ENCODE peak calls at places on chromosomes 12 and 14, in four cellular contexts. I is pancreas, Y is lower lobe of right lung, Q is astrocyte. L is an unnamed sample.

GRCh38 chr12:131011165-131012079 is 57.7 kb downstream of the ADGRD1 start:
- DNase-seq in I (no peak), Y (peak), Q (no peak), L (no peak)

GRCh38 chr12:26612203-26612602 is 220.8 kb downstream of the ITPR2 start:
- DNase-seq in I (no peak), Y (no peak), Q (no peak), L (no peak)

GRCh38 chr12:56158926-56159461 is 835 bp downstream of the MYL6 start:
- DNase-seq in I (peak), Y (peak), Q (peak), L (no peak)

GRCh38 chr12:43856932-43857331 is 21.1 kb downstream of the TMEM117 start:
- DNase-seq in I (no peak), Y (no peak), Q (no peak), L (no peak)

GRCh38 chr14:101773378-101773777 is 11.9 kb downstream of the PPP2R5C start:
- DNase-seq in I (no peak), Y (no peak), Q (no peak), L (no peak)

GRCh38 chr14:71731096-71731495 is 201.1 kb upstream of the RGS6 start:
- DNase-seq in I (no peak), Y (no peak), Q (no peak), L (no peak)

GRCh38 chr14:92475037-92475436 is 38.5 kb upstream of the RIN3 start:
- DNase-seq in I (no peak), Y (no peak), Q (no peak), L (no peak)

GRCh38 chr12:62379026-62379722 is 87.5 kb upstream of the MON2 start:
- DNase-seq in I (no peak), Y (no peak), Q (peak), L (no peak)

GRCh38 chr12:66065146-66065545 is 65.4 kb downstream of the LLPH start:
- DNase-seq in I (no peak), Y (no peak), Q (no peak), L (no peak)

GRCh38 chr14:95784137-95784536 is 70.2 kb upstream of the TCL1A start:
- DNase-seq in I (peak), Y (no peak), Q (peak), L (no peak)

GRCh38 chr12:95633671-95634465 is 82.6 kb upstream of the USP44 start:
- DNase-seq in I (no peak), Y (no peak), Q (peak), L (no peak)

GRCh38 chr14:101820283-101820798 is 58.8 kb downstream of the PPP2R5C start:
- DNase-seq in I (no peak), Y (no peak), Q (no peak), L (no peak)

GRCh38 chr12:94157891-94158495 is 9.6 kb downstream of the PLXNC1 start:
- DNase-seq in I (no peak), Y (no peak), Q (no peak), L (no peak)

GRCh38 chr12:22121224-22121623 is 75.2 kb downstream of the CMAS start:
- DNase-seq in I (no peak), Y (no peak), Q (no peak), L (no peak)

GRCh38 chr14:36655963-36656768 is 5.5 kb upstream of the PAX9 start:
- DNase-seq in I (no peak), Y (no peak), Q (no peak), L (no peak)

GRCh38 chr12:47881826-47882427 is 22.9 kb downstream of the VDR start:
- DNase-seq in I (no peak), Y (no peak), Q (peak), L (no peak)

GRCh38 chr12:105931762-105932587 is 206.8 kb downstream of the NUAK1 start:
- DNase-seq in I (no peak), Y (no peak), Q (no peak), L (no peak)

GRCh38 chr12:18421840-18422239 is 160.5 kb downstream of the PIK3C2G start:
- DNase-seq in I (no peak), Y (no peak), Q (peak), L (no peak)

GRCh38 chr12:30219047-30219446 is 435.3 kb upstream of the TMTC1 start:
- DNase-seq in I (no peak), Y (no peak), Q (peak), L (no peak)

GRCh38 chr12:75437564-75437963 is 43.0 kb upstream of the GLIPR1 start:
- DNase-seq in I (no peak), Y (no peak), Q (peak), L (no peak)

GRCh38 chr12:42332301-42332894 is 6.4 kb downstream of the PPHLN1 start:
- DNase-seq in I (no peak), Y (no peak), Q (peak), L (no peak)

GRCh38 chr14:49512147-49512551 is 74.0 kb downstream of the RPS29 start:
- DNase-seq in I (no peak), Y (no peak), Q (peak), L (no peak)

GRCh38 chr12:110287986-110288385 is 6.9 kb downstream of the ATP2A2 start:
- DNase-seq in I (no peak), Y (no peak), Q (no peak), L (no peak)

GRCh38 chr12:62537544-62537943 is 70.9 kb downstream of the MON2 start:
- DNase-seq in I (no peak), Y (no peak), Q (peak), L (no peak)

GRCh38 chr14:21534576-21534975 is 8.4 kb upstream of the SALL2 start:
- DNase-seq in I (no peak), Y (no peak), Q (no peak), L (no peak)

GRCh38 chr14:49975286-49975685 is 82.4 kb downstream of the ARF6 start:
- DNase-seq in I (no peak), Y (no peak), Q (peak), L (no peak)

GRCh38 chr12:111757361-111758119 is 9.2 kb upstream of the ALDH2 start:
- DNase-seq in I (peak), Y (peak), Q (peak), L (peak)

GRCh38 chr12:93777249-93777648 is 100.1 kb downstream of the CRADD start:
- DNase-seq in I (no peak), Y (no peak), Q (peak), L (no peak)

GRCh38 chr14:32808574-32809098 is 130.0 kb upstream of the NPAS3 start:
- DNase-seq in I (peak), Y (no peak), Q (peak), L (no peak)

GRCh38 chr14:80215756-80216581 is 4.7 kb upstream of the DIO2 start:
- DNase-seq in I (no peak), Y (no peak), Q (peak), L (no peak)

GRCh38 chr14:59427653-59428578 is 37.3 kb downstream of the GPR135 start:
- DNase-seq in I (no peak), Y (no peak), Q (peak), L (no peak)

GRCh38 chr14:59424707-59425106 is 40.5 kb downstream of the GPR135 start:
- DNase-seq in I (no peak), Y (no peak), Q (no peak), L (no peak)

GRCh38 chr14:59425322-59425945 is 39.7 kb downstream of the GPR135 start:
- DNase-seq in I (no peak), Y (no peak), Q (no peak), L (no peak)

GRCh38 chr14:59428581-59429012 is 36.6 kb downstream of the GPR135 start:
- DNase-seq in I (no peak), Y (no peak), Q (peak), L (no peak)

DNA sequence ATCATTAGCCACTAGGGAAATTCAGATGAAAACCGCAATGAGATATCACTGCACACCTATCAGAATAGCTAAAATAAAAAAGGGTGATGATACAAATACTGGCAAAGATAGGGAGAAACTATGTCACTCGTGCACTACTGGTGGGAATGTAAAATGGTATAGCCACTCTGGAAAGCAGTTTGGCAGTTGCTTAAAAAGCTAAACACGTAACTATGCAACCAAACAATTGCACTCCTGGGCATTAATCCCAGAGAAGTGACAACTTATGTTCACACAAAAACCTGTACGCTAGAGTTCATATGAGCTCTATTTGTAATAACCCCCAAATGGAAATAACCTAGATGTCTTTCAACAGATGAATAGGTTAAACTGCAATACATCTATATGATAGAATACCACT is 35.4 kb downstream of the GPR135 start:
- DNase-seq in I (no peak), Y (no peak), Q (no peak), L (no peak)
- H3K27ac ChIP-seq in I (no peak), Y (no peak), Q (no peak), L (no peak)

GRCh38 chr14:61525293-61526011 is 169.9 kb upstream of the HIF1A start:
- DNase-seq in I (peak), Y (peak), Q (peak), L (peak)
- H3K27ac ChIP-seq in I (peak), Y (peak), Q (peak), L (peak)

GRCh38 chr14:53715390-53715730 is 241.3 kb downstream of the BMP4 start:
- DNase-seq in I (no peak), Y (no peak), Q (peak), L (no peak)
- H3K27ac ChIP-seq in I (no peak), Y (no peak), Q (no peak), L (no peak)

GRCh38 chr14:68164723-68165122 is 345.1 kb downstream of the RAD51B start:
- DNase-seq in I (no peak), Y (no peak), Q (no peak), L (no peak)

GRCh38 chr14:68168460-68169109 is 349.0 kb downstream of the RAD51B start:
- DNase-seq in I (no peak), Y (no peak), Q (no peak), L (no peak)

GRCh38 chr14:68167717-68168087 is 348.1 kb downstream of the RAD51B start:
- DNase-seq in I (no peak), Y (no peak), Q (no peak), L (no peak)

GRCh38 chr14:68165274-68165843 is 345.8 kb downstream of the RAD51B start:
- DNase-seq in I (no peak), Y (no peak), Q (no peak), L (no peak)

DNA sequence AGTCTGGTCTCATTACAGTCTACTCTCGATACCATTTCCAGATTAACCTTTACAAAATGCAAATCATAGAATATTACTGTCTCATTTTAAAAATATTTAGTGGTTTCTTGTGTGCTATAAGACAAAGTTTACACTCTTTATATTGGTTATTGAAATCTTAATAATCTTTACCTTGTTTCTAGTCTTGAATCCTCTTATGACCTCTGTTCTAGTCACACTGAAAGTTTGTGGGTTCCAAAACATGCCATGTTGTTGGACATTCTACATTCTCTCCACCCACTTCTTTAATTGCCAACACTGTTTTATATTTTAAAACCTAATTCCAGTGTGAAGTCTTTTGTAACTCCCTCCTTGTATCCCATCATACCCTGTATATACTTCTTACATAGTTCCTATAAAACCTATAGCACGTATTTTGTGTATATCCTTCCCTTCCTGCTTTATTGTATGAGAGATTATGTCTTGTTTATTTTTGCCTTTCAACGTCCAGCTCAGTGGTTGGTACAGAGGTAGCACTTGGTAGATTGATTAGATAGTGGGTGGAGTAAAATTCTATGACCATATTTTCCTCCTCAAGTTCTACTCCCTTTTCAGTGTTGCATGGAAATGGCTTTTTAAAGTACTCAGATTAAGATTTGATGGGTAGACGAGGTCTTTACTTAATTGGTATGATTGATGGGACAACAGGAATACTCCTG is 347.6 kb downstream of the RAD51B start:
- DNase-seq in I (no peak), Y (no peak), Q (no peak), L (no peak)
- H3K27ac ChIP-seq in I (no peak), Y (no peak), Q (no peak), L (no peak)

GRCh38 chr14:99447739-99448138 is 32.9 kb downstream of the SETD3 start:
- DNase-seq in I (no peak), Y (no peak), Q (no peak), L (no peak)
- H3K27ac ChIP-seq in I (no peak), Y (no peak), Q (no peak), L (no peak)

GRCh38 chr12:122661938-122662337 is 41.2 kb downstream of the HCAR2 start:
- DNase-seq in I (no peak), Y (no peak), Q (no peak), L (no peak)

GRCh38 chr12:122659579-122659978 is 43.6 kb downstream of the HCAR2 start:
- DNase-seq in I (peak), Y (no peak), Q (no peak), L (no peak)

GRCh38 chr12:122665349-122665748 is 37.8 kb downstream of the HCAR2 start:
- DNase-seq in I (no peak), Y (no peak), Q (no peak), L (no peak)

GRCh38 chr12:122665759-122666158 is 37.4 kb downstream of the HCAR2 start:
- DNase-seq in I (no peak), Y (no peak), Q (no peak), L (no peak)

DNA sequence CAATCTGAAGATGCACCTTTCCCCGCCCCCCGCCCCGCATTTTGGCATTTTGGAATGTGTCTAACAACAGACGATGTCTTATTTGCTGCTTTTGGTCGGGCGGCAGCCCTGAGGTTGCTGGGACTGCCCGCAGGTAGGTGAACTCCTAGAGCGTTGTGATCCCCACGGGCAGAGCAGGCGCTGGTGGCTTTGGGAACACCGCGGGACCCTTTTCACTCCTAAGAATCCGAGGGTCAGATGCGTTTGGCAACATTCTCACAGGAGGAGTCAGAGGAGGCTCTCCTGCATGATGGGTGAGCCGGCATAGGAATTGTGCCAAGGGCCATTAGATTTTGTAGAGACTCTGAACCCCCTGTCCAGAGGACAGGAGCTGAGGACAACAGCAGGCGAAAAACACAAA is 41.9 kb downstream of the HCAR2 start:
- DNase-seq in I (no peak), Y (no peak), Q (no peak), L (no peak)
- H3K27ac ChIP-seq in I (no peak), Y (no peak), Q (no peak), L (no peak)

GRCh38 chr12:59938190-59938962 is 342.5 kb downstream of the SLC16A7 start:
- DNase-seq in I (no peak), Y (no peak), Q (no peak), L (no peak)

GRCh38 chr12:59936546-59936945 is 340.7 kb downstream of the SLC16A7 start:
- DNase-seq in I (no peak), Y (no peak), Q (no peak), L (no peak)

GRCh38 chr12:59940676-59941342 is 345.0 kb downstream of the SLC16A7 start:
- DNase-seq in I (no peak), Y (no peak), Q (no peak), L (no peak)

GRCh38 chr12:59934486-59934885 is 338.7 kb downstream of the SLC16A7 start:
- DNase-seq in I (no peak), Y (no peak), Q (no peak), L (no peak)

GRCh38 chr12:59937148-59937547 is 341.3 kb downstream of the SLC16A7 start:
- DNase-seq in I (no peak), Y (no peak), Q (peak), L (no peak)
- H3K27ac ChIP-seq in I (no peak), Y (no peak), Q (no peak), L (no peak)

GRCh38 chr12:50749459-50749882 is 14.4 kb upstream of the ATF1 start:
- DNase-seq in I (no peak), Y (no peak), Q (no peak), L (no peak)
- H3K27ac ChIP-seq in I (no peak), Y (no peak), Q (no peak), L (no peak)

L was measured in substantia nigra.